ENCODE peak calls at places on chromosomes 3 and 15, in four cellular contexts. I is upper lobe of left lung, M is body of pancreas, V is Caco-2. W is an unnamed sample.
A peak's percentile ranks its signal among the peaks of the same experiment; 100 is the strongest.

GRCh38 chr3:172324591-172325203 is 123.6 kb downstream of the GHSR start:
- DNase-seq in I (no peak), M (no peak), V (no peak), W (no peak)

GRCh38 chr3:10836676-10837075 is 20.6 kb downstream of the SLC6A11 start:
- DNase-seq in M (no peak), V (no peak), I (no peak), W (no peak)

GRCh38 chr3:16064660-16065414 is 109.6 kb upstream of the GALNT15 start:
- DNase-seq in I (no peak), M (peak; percentile 49), V (no peak), W (no peak)

GRCh38 chr3:139230391-139230790 is 113.4 kb upstream of the MRPS22 start:
- DNase-seq in V (no peak), I (no peak), M (no peak), W (no peak)

GRCh38 chr15:48965972-48966371 is 2.3 kb upstream of the SHC4 start:
- DNase-seq in V (no peak), M (no peak), I (no peak), W (no peak)

GRCh38 chr3:114213669-114214541 is 23.5 kb downstream of the ZNF80 start:
- DNase-seq in V (no peak), I (peak; percentile 35), M (no peak), W (peak; percentile 11)

GRCh38 chr3:126109860-126110235 is 25.9 kb upstream of the SLC41A3 start:
- DNase-seq in I (no peak), V (no peak), M (no peak), W (no peak)

GRCh38 chr3:125431912-125432587 is 56.9 kb upstream of the ZNF148 start:
- DNase-seq in I (no peak), V (no peak), M (no peak), W (no peak)

GRCh38 chr3:23435318-23435717 is 232.2 kb downstream of the UBE2E2 start:
- DNase-seq in I (peak; percentile 28), V (peak; percentile 37), M (no peak), W (no peak)

GRCh38 chr3:178455966-178456365 is 80.3 kb upstream of the KCNMB2 start:
- DNase-seq in M (no peak), V (no peak), I (no peak), W (no peak)

GRCh38 chr15:98954411-98954810 is 53.2 kb downstream of the PGPEP1L start:
- DNase-seq in I (no peak), V (no peak), M (no peak), W (no peak)

GRCh38 chr3:108448593-108448992 is 61.8 kb downstream of the MYH15 start:
- DNase-seq in V (no peak), M (no peak), I (no peak), W (no peak)

GRCh38 chr3:7565574-7565973 is 704.7 kb downstream of the GRM7 start:
- DNase-seq in I (no peak), M (no peak), V (no peak), W (no peak)

GRCh38 chr3:48042071-48042760 is 26.0 kb upstream of the MAP4 start:
- DNase-seq in I (no peak), V (no peak), M (no peak), W (no peak)

GRCh38 chr15:23648920-23649515 is 1.4 kb upstream of the MAGEL2 start:
- DNase-seq in M (peak; percentile 52), V (peak; percentile 45), I (no peak), W (no peak)

GRCh38 chr15:58247803-58248503 is 109.8 kb downstream of the AQP9 start:
- DNase-seq in V (no peak), M (peak; percentile 36), I (peak; percentile 92), W (no peak)

GRCh38 chr3:158727499-158728377 is 4.5 kb downstream of the RARRES1 start:
- DNase-seq in V (peak; percentile 46), I (peak; percentile 46), M (peak; percentile 58), W (no peak)

GRCh38 chr3:49120438-49121135 is at the start of gene USP19:
- DNase-seq in V (peak; percentile 89), I (peak; percentile 97), M (peak; percentile 94), W (peak; percentile 60)

GRCh38 chr3:66819993-66820501 is 178.1 kb upstream of the KBTBD8 start:
- DNase-seq in V (no peak), I (no peak), M (no peak), W (no peak)

GRCh38 chr3:50453907-50454306 is 49.5 kb downstream of the CACNA2D2 start:
- DNase-seq in I (no peak), V (no peak), M (no peak), W (no peak)

GRCh38 chr3:148873270-148873927 is 8.3 kb downstream of the CPA3 start:
- DNase-seq in V (no peak), I (no peak), M (peak; percentile 62), W (no peak)

GRCh38 chr3:110414851-110415250 is 656.8 kb upstream of the NECTIN3 start:
- DNase-seq in I (no peak), M (no peak), V (no peak), W (no peak)

GRCh38 chr3:108085821-108086350 is 4.9 kb downstream of the CD47 start:
- DNase-seq in I (no peak), V (no peak), M (no peak), W (no peak)

GRCh38 chr3:65811050-65811766 is 227.5 kb downstream of the MAGI1 start:
- DNase-seq in I (no peak), V (no peak), M (no peak), W (no peak)

GRCh38 chr15:90037961-90038633 is 37.0 kb downstream of the ZNF710 start:
- DNase-seq in I (peak; percentile 34), V (no peak), M (no peak), W (no peak)

GRCh38 chr15:96535148-96535547 is 204.6 kb downstream of the NR2F2 start:
- DNase-seq in V (no peak), M (no peak), I (no peak), W (no peak)

GRCh38 chr3:14374444-14374883 is 27.9 kb upstream of the SLC6A6 start:
- DNase-seq in M (no peak), I (peak; percentile 50), V (peak; percentile 48), W (no peak)

GRCh38 chr3:153290278-153291015 is 128.4 kb downstream of the RAP2B start:
- DNase-seq in M (no peak), I (no peak), V (no peak), W (no peak)

GRCh38 chr3:186208328-186208989 is 99.6 kb upstream of the ETV5 start:
- DNase-seq in V (no peak), I (no peak), M (no peak), W (no peak)

GRCh38 chr15:96230557-96231181 is 99.8 kb upstream of the NR2F2 start:
- DNase-seq in V (no peak), I (no peak), M (no peak), W (no peak)

GRCh38 chr3:129313415-129313982 is 34.8 kb downstream of the HMCES start:
- DNase-seq in M (peak; percentile 33), V (no peak), I (no peak), W (no peak)

GRCh38 chr15:75045332-75046015 is 22.1 kb downstream of the PPCDC start:
- DNase-seq in I (no peak), V (no peak), M (no peak), W (no peak)
- H3K4me1 ChIP-seq in I (peaks cover 81% of the 10 kb centered on the region), V (peaks cover 23% of the 10 kb centered on the region), M (peaks cover 82% of the 10 kb centered on the region), W (peaks cover 86% of the 10 kb centered on the region)

DNA sequence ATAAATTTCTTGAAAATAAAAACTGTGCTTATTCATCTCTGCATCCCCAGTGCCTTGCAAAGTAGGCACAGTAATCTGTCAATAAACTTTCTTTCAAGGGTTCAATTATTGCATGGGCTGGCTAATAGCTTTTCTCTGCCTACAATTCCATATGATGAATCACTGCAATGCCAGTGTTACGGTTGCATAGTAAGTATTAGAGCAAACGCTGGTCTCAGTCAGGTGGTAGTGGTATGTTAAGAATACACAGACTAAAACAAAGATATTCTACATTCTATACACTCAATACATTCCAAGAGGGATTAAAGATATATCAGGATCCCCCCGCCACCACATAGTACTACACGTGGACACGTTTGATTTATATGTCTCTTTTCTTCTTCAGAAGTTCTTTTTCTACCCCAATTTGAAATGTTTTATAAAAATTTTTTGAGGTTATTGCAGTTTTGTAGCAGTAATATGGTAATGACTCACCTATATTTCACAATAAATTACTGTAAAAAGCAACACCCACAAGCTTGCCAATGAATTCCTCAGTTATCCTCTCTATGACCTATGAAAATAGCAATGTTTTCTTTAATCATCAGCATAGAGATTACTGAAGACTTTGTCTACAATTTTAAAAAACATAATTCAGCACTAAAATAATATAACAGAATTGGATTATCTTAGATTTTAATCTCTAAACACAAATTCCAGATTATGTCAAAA is 68.2 kb downstream of the CD200R1L start:
- DNase-seq in I (no peak), M (no peak), V (no peak), W (no peak)
- H3K4me1 ChIP-seq in I (no peaks in the 10 kb centered on the region), M (no peaks in the 10 kb centered on the region), V (peaks cover 24% of the 10 kb centered on the region), W (peaks cover 58% of the 10 kb centered on the region)

DNA sequence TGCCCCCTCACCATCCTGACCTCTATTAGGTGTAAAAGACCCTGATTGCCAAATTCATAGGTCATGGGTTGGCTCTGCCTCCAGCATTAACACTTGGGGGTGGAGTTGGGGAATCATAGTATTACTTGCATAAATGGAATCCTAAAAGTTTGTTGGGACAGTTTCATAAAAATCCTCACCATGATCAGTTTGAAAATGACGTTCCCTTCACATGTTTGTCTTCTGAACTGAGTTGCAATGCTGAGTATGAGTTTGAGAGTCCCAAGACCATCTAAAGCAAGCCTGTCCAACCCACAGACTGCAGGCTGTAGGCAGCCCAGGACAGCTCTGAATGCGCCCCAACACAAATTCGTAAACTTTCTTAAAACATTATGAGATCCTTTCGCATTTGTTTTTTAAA is 36.9 kb downstream of the FLNB start:
- DNase-seq in V (no peak), M (no peak), I (no peak), W (no peak)
- H3K4me1 ChIP-seq in V (peaks cover 76% of the 10 kb centered on the region), M (peaks cover 67% of the 10 kb centered on the region), I (peaks cover 33% of the 10 kb centered on the region), W (peaks cover 70% of the 10 kb centered on the region)

GRCh38 chr15:67784057-67784781 is 41.1 kb upstream of the SKOR1 start:
- DNase-seq in V (no peak), I (no peak), M (no peak), W (no peak)

GRCh38 chr15:67786646-67787045 is 38.7 kb upstream of the SKOR1 start:
- DNase-seq in M (no peak), V (no peak), I (no peak), W (no peak)

GRCh38 chr15:67784856-67785430 is 40.4 kb upstream of the SKOR1 start:
- DNase-seq in I (no peak), V (no peak), M (no peak), W (no peak)

GRCh38 chr15:67783303-67783702 is 42.0 kb upstream of the SKOR1 start:
- DNase-seq in I (no peak), V (no peak), M (no peak), W (no peak)

DNA sequence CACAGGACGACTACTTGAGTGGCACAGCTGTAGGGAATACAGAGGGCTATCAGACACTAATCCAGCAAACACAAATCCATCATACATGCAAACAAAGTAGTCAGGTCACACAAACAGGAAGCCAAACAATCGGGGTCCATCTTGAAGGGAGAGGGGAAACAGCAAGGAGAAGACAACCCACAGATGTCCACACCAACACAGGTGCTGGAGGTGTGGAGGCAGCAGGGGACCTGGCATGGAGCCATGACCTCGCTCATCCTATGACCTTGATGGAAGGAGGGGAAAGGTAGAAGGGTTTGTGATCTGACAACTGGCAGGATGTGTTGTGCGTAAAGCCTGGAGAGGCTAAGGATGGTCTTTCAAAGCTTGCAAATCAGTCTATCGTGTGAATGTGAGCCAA is 39.9 kb upstream of the SKOR1 start:
- DNase-seq in V (no peak), M (no peak), I (no peak), W (no peak)
- H3K4me1 ChIP-seq in V (no peaks in the 10 kb centered on the region), M (peaks cover 13% of the 10 kb centered on the region), I (no peaks in the 10 kb centered on the region), W (no peaks in the 10 kb centered on the region)

GRCh38 chr15:65413051-65413759 is 9.5 kb downstream of the IGDCC4 start:
- DNase-seq in V (no peak), I (no peak), M (no peak), W (no peak)
- H3K4me1 ChIP-seq in V (peaks cover 25% of the 10 kb centered on the region), I (no peaks in the 10 kb centered on the region), M (peaks cover 21% of the 10 kb centered on the region), W (no peaks in the 10 kb centered on the region)

W was measured in esophagus squamous epithelium.